ENCODE peak calls at places on chromosomes 11 and 22, in nine cellular contexts. W, O, S, N, R, J, A, K and C are unnamed samples.
A peak's percentile ranks its signal among the peaks of the same experiment; 100 is the strongest.

GRCh38 chr11:104572279-104572678 is 326.0 kb downstream of the CASP12 start:
- DNase-seq in W (peak; percentile 22), O (no peak), S (no peak), N (no peak), R (peak; percentile 3), J (peak; percentile 48), A (no peak), K (no peak), C (no peak)

GRCh38 chr11:20031155-20032001 is 128.9 kb downstream of the DBX1 start:
- DNase-seq in W (peak; percentile 72), O (no peak), S (no peak), N (no peak), R (peak; percentile 87), J (peak; percentile 77), A (peak; percentile 23), K (no peak), C (no peak)

GRCh38 chr11:69704508-69705245 is 855 bp upstream of the FGF19 start:
- DNase-seq in W (peak; percentile 28), O (peak; percentile 53), S (no peak), N (no peak), R (peak; percentile 18), J (no peak), A (no peak), K (no peak), C (peak; percentile 46)

GRCh38 chr11:7501894-7502293 is 11.9 kb upstream of the PPFIBP2 start:
- DNase-seq in W (no peak), O (no peak), S (no peak), N (no peak), R (no peak), J (no peak), A (no peak), K (no peak), C (no peak)

GRCh38 chr22:45312856-45313255 is 3.1 kb downstream of the FAM118A start:
- DNase-seq in W (no peak), O (no peak), S (no peak), N (no peak), R (no peak), J (no peak), A (no peak), K (no peak), C (no peak)

GRCh38 chr11:45289369-45289768 is 3.2 kb upstream of the SYT13 start:
- DNase-seq in W (peak; percentile 56), O (no peak), S (no peak), N (no peak), R (peak; percentile 66), J (peak; percentile 73), A (peak; percentile 55), K (no peak), C (peak; percentile 66)

GRCh38 chr11:35154960-35155359 is 16.0 kb downstream of the CD44 start:
- DNase-seq in W (no peak), O (no peak), S (no peak), N (no peak), R (no peak), J (no peak), A (no peak), K (no peak), C (no peak)

GRCh38 chr11:11569936-11570491 is 51.8 kb downstream of the GALNT18 start:
- DNase-seq in W (peak; percentile 53), O (no peak), S (no peak), N (no peak), R (peak; percentile 5), J (no peak), A (no peak), K (no peak), C (no peak)

GRCh38 chr11:35157814-35158213 is 18.8 kb downstream of the CD44 start:
- DNase-seq in W (no peak), O (no peak), S (no peak), N (no peak), R (no peak), J (no peak), A (no peak), K (no peak), C (no peak)

GRCh38 chr11:2525941-2526807 is 81.4 kb downstream of the KCNQ1 start:
- DNase-seq in W (no peak), O (no peak), S (no peak), N (no peak), R (no peak), J (no peak), A (no peak), K (peak; percentile 47), C (no peak)

GRCh38 chr11:106399075-106399500 is 321.6 kb downstream of the AASDHPPT start:
- DNase-seq in W (peak; percentile 99), O (no peak), S (no peak), N (no peak), R (peak; percentile 99), J (peak; percentile 98), A (peak; percentile 26), K (no peak), C (peak; percentile 47)

GRCh38 chr22:31082606-31083376 is 1.7 kb downstream of the SMTN start:
- DNase-seq in W (peak; percentile 81), O (no peak), S (no peak), N (peak; percentile 64), R (peak; percentile 78), J (peak; percentile 70), A (no peak), K (peak; percentile 79), C (peak; percentile 74)

GRCh38 chr11:44565746-44566558 is 489 bp downstream of the CD82 start:
- DNase-seq in W (no peak), O (peak; percentile 43), S (no peak), N (no peak), R (no peak), J (no peak), A (no peak), K (no peak), C (no peak)

GRCh38 chr11:13891911-13892310 is 70.6 kb upstream of the SPON1 start:
- DNase-seq in W (no peak), O (peak; percentile 70), S (no peak), N (no peak), R (no peak), J (no peak), A (no peak), K (no peak), C (no peak)

GRCh38 chr22:24156146-24156914 is 25.0 kb upstream of the SUSD2 start:
- DNase-seq in W (peak; percentile 53), O (peak; percentile 27), S (peak; percentile 67), N (peak; percentile 62), R (peak; percentile 62), J (peak; percentile 29), A (peak; percentile 33), K (peak; percentile 88), C (no peak)

GRCh38 chr11:74756571-74756970 is 7.9 kb downstream of the RNF169 start:
- DNase-seq in W (no peak), O (no peak), S (no peak), N (no peak), R (no peak), J (no peak), A (no peak), K (no peak), C (no peak)

GRCh38 chr11:128848815-128849455 is 18.2 kb downstream of the KCNJ1 start:
- DNase-seq in W (peak; percentile 70), O (no peak), S (peak; percentile 64), N (peak; percentile 69), R (peak; percentile 38), J (peak; percentile 57), A (peak; percentile 57), K (peak; percentile 89), C (peak; percentile 38)

GRCh38 chr11:42901084-42901483 is 410.7 kb upstream of the API5 start:
- DNase-seq in W (no peak), O (peak; percentile 58), S (no peak), N (no peak), R (no peak), J (no peak), A (no peak), K (no peak), C (no peak)

GRCh38 chr11:29200776-29201574 is 815.9 kb downstream of the KCNA4 start:
- DNase-seq in W (no peak), O (no peak), S (no peak), N (no peak), R (no peak), J (no peak), A (no peak), K (no peak), C (no peak)

GRCh38 chr11:46352063-46352841 is 5.0 kb downstream of the DGKZ start:
- DNase-seq in W (peak; percentile 65), O (no peak), S (peak; percentile 81), N (peak; percentile 75), R (no peak), J (no peak), A (peak; percentile 75), K (peak; percentile 91), C (no peak)

GRCh38 chr11:130725417-130726233 is 190.7 kb downstream of the SNX19 start:
- DNase-seq in W (no peak), O (no peak), S (no peak), N (no peak), R (peak; percentile 47), J (no peak), A (peak; percentile 7), K (no peak), C (no peak)

GRCh38 chr11:83573097-83573496 is 286.9 kb upstream of the CCDC90B start:
- DNase-seq in W (peak; percentile 19), O (peak; percentile 51), S (no peak), N (no peak), R (peak; percentile 51), J (no peak), A (no peak), K (no peak), C (no peak)

GRCh38 chr11:17208257-17208999 is 642 bp upstream of the PIK3C2A start:
- DNase-seq in W (peak; percentile 68), O (peak; percentile 95), S (no peak), N (peak; percentile 50), R (peak; percentile 66), J (peak; percentile 50), A (peak; percentile 25), K (no peak), C (peak; percentile 75)

GRCh38 chr22:41197808-41198585 is 7.1 kb upstream of the L3MBTL2 start:
- DNase-seq in W (no peak), O (peak; percentile 72), S (peak; percentile 9), N (peak; percentile 68), R (peak; percentile 66), J (no peak), A (peak; percentile 43), K (peak; percentile 84), C (no peak)

GRCh38 chr11:58471892-58472291 is 29.9 kb upstream of the OR5B12 start:
- DNase-seq in W (no peak), O (no peak), S (no peak), N (no peak), R (no peak), J (no peak), A (no peak), K (no peak), C (no peak)

GRCh38 chr11:82680252-82680651 is 53.4 kb downstream of the FAM181B start:
- DNase-seq in W (no peak), O (no peak), S (no peak), N (no peak), R (peak; percentile 1), J (no peak), A (no peak), K (no peak), C (no peak)

GRCh38 chr11:61958590-61958989 is 8.4 kb downstream of the BEST1 start:
- DNase-seq in W (no peak), O (no peak), S (no peak), N (no peak), R (no peak), J (no peak), A (no peak), K (no peak), C (no peak)

GRCh38 chr11:16923987-16924386 is 90.2 kb downstream of the PLEKHA7 start:
- DNase-seq in W (no peak), O (no peak), S (no peak), N (no peak), R (no peak), J (no peak), A (no peak), K (no peak), C (no peak)

GRCh38 chr11:128624269-128625170 is 37.2 kb upstream of the ETS1 start:
- DNase-seq in W (no peak), O (no peak), S (peak; percentile 63), N (peak; percentile 68), R (no peak), J (no peak), A (no peak), K (peak; percentile 81), C (no peak)

GRCh38 chr11:25159341-25159740 is 662.5 kb downstream of the LUZP2 start:
- DNase-seq in W (peak; percentile 3), O (no peak), S (no peak), N (no peak), R (no peak), J (peak; percentile 6), A (no peak), K (no peak), C (no peak)

GRCh38 chr11:68127791-68128681 is 6.8 kb upstream of the CHKA start:
- DNase-seq in W (peak; percentile 91), O (no peak), S (no peak), N (no peak), R (peak; percentile 69), J (no peak), A (no peak), K (no peak), C (no peak)